ENCODE peak calls at places on chromosomes 2 and 18, in four cellular contexts. One of them, this sample, is unnamed.

GRCh38 chr2:152825834-152826233 is 107.4 kb downstream of the ARL6IP6 start:
- DNase-seq in tibial artery: no peak
- DNase-seq in NCI-H526: no peak
- DNase-seq in lower lobe of right lung: no peak
- DNase-seq in this sample: no peak

GRCh38 chr2:10889741-10890215 is 22.0 kb upstream of the KCNF1 start:
- DNase-seq in tibial artery: no peak
- DNase-seq in NCI-H526: no peak
- DNase-seq in lower lobe of right lung: no peak
- DNase-seq in this sample: peak; percentile 18

GRCh38 chr2:113232730-113233129 is 46.0 kb downstream of the PAX8 start:
- DNase-seq in tibial artery: no peak
- DNase-seq in NCI-H526: no peak
- DNase-seq in lower lobe of right lung: no peak
- DNase-seq in this sample: no peak

GRCh38 chr2:112803691-112804521 is 19.6 kb upstream of the IL1A start:
- DNase-seq in tibial artery: no peak
- DNase-seq in NCI-H526: no peak
- DNase-seq in lower lobe of right lung: no peak
- DNase-seq in this sample: no peak

GRCh38 chr2:10552220-10552870 is 104.2 kb upstream of the ODC1 start:
- DNase-seq in tibial artery: no peak
- DNase-seq in NCI-H526: no peak
- DNase-seq in lower lobe of right lung: no peak
- DNase-seq in this sample: no peak

GRCh38 chr2:235390108-235390815 is 103.6 kb upstream of the AGAP1 start:
- DNase-seq in tibial artery: peak; percentile 47
- DNase-seq in NCI-H526: no peak
- DNase-seq in lower lobe of right lung: peak; percentile 50
- DNase-seq in this sample: peak; percentile 53

GRCh38 chr2:65687614-65688013 is 255.2 kb upstream of the SPRED2 start:
- DNase-seq in tibial artery: no peak
- DNase-seq in NCI-H526: no peak
- DNase-seq in lower lobe of right lung: no peak
- DNase-seq in this sample: no peak

GRCh38 chr2:222054813-222055212 is 244.0 kb downstream of the PAX3 start:
- DNase-seq in tibial artery: no peak
- DNase-seq in NCI-H526: no peak
- DNase-seq in lower lobe of right lung: no peak
- DNase-seq in this sample: no peak

GRCh38 chr2:197181491-197181890 is 129.1 kb downstream of the ANKRD44 start:
- DNase-seq in tibial artery: no peak
- DNase-seq in NCI-H526: no peak
- DNase-seq in lower lobe of right lung: no peak
- DNase-seq in this sample: no peak

GRCh38 chr2:36329251-36329650 is 26.3 kb upstream of the CRIM1 start:
- DNase-seq in tibial artery: no peak
- DNase-seq in NCI-H526: no peak
- DNase-seq in lower lobe of right lung: no peak
- DNase-seq in this sample: no peak

GRCh38 chr2:212021947-212022346 is 516.7 kb downstream of the ERBB4 start:
- DNase-seq in tibial artery: no peak
- DNase-seq in NCI-H526: no peak
- DNase-seq in lower lobe of right lung: no peak
- DNase-seq in this sample: no peak

GRCh38 chr2:187252063-187252462 is 196.0 kb downstream of the CALCRL start:
- DNase-seq in tibial artery: no peak
- DNase-seq in NCI-H526: no peak
- DNase-seq in lower lobe of right lung: no peak
- DNase-seq in this sample: no peak

GRCh38 chr2:87401726-87402345 is 346.1 kb upstream of the PLGLB2 start:
- DNase-seq in tibial artery: no peak
- DNase-seq in NCI-H526: no peak
- DNase-seq in lower lobe of right lung: no peak
- DNase-seq in this sample: no peak

GRCh38 chr18:23170137-23170536 is 34.9 kb downstream of the CABLES1 start:
- DNase-seq in tibial artery: no peak
- DNase-seq in NCI-H526: no peak
- DNase-seq in lower lobe of right lung: no peak
- DNase-seq in this sample: no peak

GRCh38 chr2:218223046-218223445 is 6.1 kb downstream of the ARPC2 start:
- DNase-seq in tibial artery: no peak
- DNase-seq in NCI-H526: no peak
- DNase-seq in lower lobe of right lung: no peak
- DNase-seq in this sample: no peak

GRCh38 chr2:223591596-223591995 is 10.6 kb downstream of the SCG2 start:
- DNase-seq in tibial artery: no peak
- DNase-seq in NCI-H526: no peak
- DNase-seq in lower lobe of right lung: no peak
- DNase-seq in this sample: no peak

GRCh38 chr2:145744541-145745386 is 1224.8 kb upstream of the ZEB2 start:
- DNase-seq in tibial artery: no peak
- DNase-seq in NCI-H526: no peak
- DNase-seq in lower lobe of right lung: no peak
- DNase-seq in this sample: no peak

GRCh38 chr2:62432407-62432806 is 73.6 kb downstream of the TMEM17 start:
- DNase-seq in tibial artery: no peak
- DNase-seq in NCI-H526: no peak
- DNase-seq in lower lobe of right lung: no peak
- DNase-seq in this sample: no peak

GRCh38 chr2:233442028-233442310 is 87.7 kb downstream of the DGKD start:
- DNase-seq in tibial artery: peak; percentile 15
- DNase-seq in NCI-H526: no peak
- DNase-seq in lower lobe of right lung: no peak
- DNase-seq in this sample: no peak

GRCh38 chr2:161710131-161710915 is 86.1 kb downstream of the SLC4A10 start:
- DNase-seq in tibial artery: no peak
- DNase-seq in NCI-H526: no peak
- DNase-seq in lower lobe of right lung: no peak
- DNase-seq in this sample: no peak

GRCh38 chr18:2223859-2224258 is 347.4 kb downstream of the METTL4 start:
- DNase-seq in tibial artery: no peak
- DNase-seq in NCI-H526: peak; percentile 24
- DNase-seq in lower lobe of right lung: no peak
- DNase-seq in this sample: no peak

GRCh38 chr18:53426656-53427055 is 797.8 kb downstream of the MBD2 start:
- DNase-seq in tibial artery: no peak
- DNase-seq in NCI-H526: no peak
- DNase-seq in lower lobe of right lung: no peak
- DNase-seq in this sample: no peak

GRCh38 chr2:200451506-200451905 is 58.4 kb downstream of the KCTD18 start:
- DNase-seq in tibial artery: no peak
- DNase-seq in NCI-H526: no peak
- DNase-seq in lower lobe of right lung: no peak
- DNase-seq in this sample: no peak

GRCh38 chr18:62749389-62749788 is 34.0 kb downstream of the PHLPP1 start:
- DNase-seq in tibial artery: no peak
- DNase-seq in NCI-H526: no peak
- DNase-seq in lower lobe of right lung: no peak
- DNase-seq in this sample: no peak

GRCh38 chr2:63408530-63408929 is 179.7 kb downstream of the WDPCP start:
- DNase-seq in tibial artery: no peak
- DNase-seq in NCI-H526: no peak
- DNase-seq in lower lobe of right lung: no peak
- DNase-seq in this sample: no peak

GRCh38 chr2:26345284-26345553 is 724 bp upstream of the SELENOI start:
- DNase-seq in tibial artery: no peak
- DNase-seq in NCI-H526: no peak
- DNase-seq in lower lobe of right lung: no peak
- DNase-seq in this sample: no peak

GRCh38 chr2:96690306-96691021 is 47.9 kb downstream of the FER1L5 start:
- DNase-seq in tibial artery: no peak
- DNase-seq in NCI-H526: no peak
- DNase-seq in lower lobe of right lung: no peak
- DNase-seq in this sample: no peak

GRCh38 chr2:33275689-33276444 is 200.6 kb upstream of the RASGRP3 start:
- DNase-seq in tibial artery: peak; percentile 78
- DNase-seq in NCI-H526: no peak
- DNase-seq in lower lobe of right lung: no peak
- DNase-seq in this sample: no peak

GRCh38 chr2:223602972-223603371 is 811 bp upstream of the SCG2 start:
- DNase-seq in tibial artery: no peak
- DNase-seq in NCI-H526: no peak
- DNase-seq in lower lobe of right lung: no peak
- DNase-seq in this sample: no peak

GRCh38 chr2:19900536-19901200 is 1.1 kb downstream of the TTC32 start:
- DNase-seq in tibial artery: no peak
- DNase-seq in NCI-H526: peak; percentile 43
- DNase-seq in lower lobe of right lung: no peak
- DNase-seq in this sample: no peak